ENCODE peak calls at places on chromosomes 6 and 20, in six cellular contexts. J, H, Y, R, K and Q are unnamed samples.
A peak's percentile ranks its signal among the peaks of the same experiment; 100 is the strongest.

GRCh38 chr6:153989989-153990388 is 49.1 kb upstream of the OPRM1 start:
- DNase-seq in J (no peak), H (no peak), Y (no peak), R (no peak), K (no peak), Q (no peak)

GRCh38 chr20:43584448-43585138 is 6.1 kb upstream of the IFT52 start:
- DNase-seq in J (no peak), H (no peak), Y (peak; percentile 88), R (no peak), K (no peak), Q (peak; percentile 92)

GRCh38 chr20:63610581-63611435 is 16.1 kb downstream of the GMEB2 start:
- DNase-seq in J (no peak), H (no peak), Y (no peak), R (no peak), K (no peak), Q (no peak)

GRCh38 chr6:43506171-43506570 is 4.0 kb downstream of the LRRC73 start:
- DNase-seq in J (no peak), H (no peak), Y (no peak), R (no peak), K (no peak), Q (no peak)

GRCh38 chr6:158793432-158793831 is 25.7 kb downstream of the EZR start:
- DNase-seq in J (peak; percentile 69), H (no peak), Y (peak; percentile 69), R (peak; percentile 37), K (no peak), Q (peak; percentile 65)

GRCh38 chr6:166010585-166010984 is 157.1 kb downstream of the TBXT start:
- DNase-seq in J (no peak), H (no peak), Y (no peak), R (no peak), K (no peak), Q (no peak)

GRCh38 chr20:41865938-41866337 is 247.8 kb upstream of the CHD6 start:
- DNase-seq in J (no peak), H (no peak), Y (no peak), R (no peak), K (no peak), Q (no peak)

GRCh38 chr6:12196326-12196936 is 93.7 kb upstream of the EDN1 start:
- DNase-seq in J (no peak), H (no peak), Y (peak; percentile 37), R (peak; percentile 10), K (no peak), Q (peak; percentile 62)

GRCh38 chr6:158853072-158853871 is 34.1 kb upstream of the EZR start:
- DNase-seq in J (peak; percentile 85), H (no peak), Y (peak; percentile 75), R (peak; percentile 66), K (no peak), Q (peak; percentile 89)

GRCh38 chr6:168035098-168035660 is 37.7 kb downstream of the KIF25 start:
- DNase-seq in J (no peak), H (peak; percentile 51), Y (peak; percentile 43), R (peak; percentile 36), K (peak; percentile 81), Q (peak; percentile 77)

GRCh38 chr6:98653171-98653570 is 181.2 kb upstream of the POU3F2 start:
- DNase-seq in J (no peak), H (no peak), Y (no peak), R (no peak), K (no peak), Q (no peak)

GRCh38 chr20:56765172-56766073 is 136.3 kb downstream of the TFAP2C start:
- DNase-seq in J (no peak), H (no peak), Y (no peak), R (no peak), K (no peak), Q (peak; percentile 39)

GRCh38 chr6:3409699-3410384 is 47.0 kb downstream of the SLC22A23 start:
- DNase-seq in J (no peak), H (no peak), Y (no peak), R (no peak), K (peak; percentile 19), Q (no peak)

GRCh38 chr6:53287336-53288225 is 61.2 kb downstream of the ELOVL5 start:
- DNase-seq in J (no peak), H (no peak), Y (no peak), R (no peak), K (peak; percentile 68), Q (no peak)

GRCh38 chr6:98947411-98948292 is at the start of gene FBXL4:
- DNase-seq in J (peak; percentile 83), H (peak; percentile 92), Y (peak; percentile 79), R (peak; percentile 74), K (peak; percentile 92), Q (peak; percentile 74)

GRCh38 chr6:105324386-105325000 is 78.4 kb downstream of the PREP start:
- DNase-seq in J (no peak), H (no peak), Y (peak; percentile 2), R (no peak), K (no peak), Q (peak; percentile 31)

GRCh38 chr20:45952861-45953260 is 18.4 kb downstream of the PCIF1 start:
- DNase-seq in J (no peak), H (no peak), Y (no peak), R (no peak), K (no peak), Q (no peak)

GRCh38 chr20:37165031-37165430 is 14.1 kb upstream of the RPN2 start:
- DNase-seq in J (no peak), H (no peak), Y (no peak), R (no peak), K (no peak), Q (peak; percentile 13)

GRCh38 chr6:100463685-100464161 is 998 bp downstream of the SIM1 start:
- DNase-seq in J (no peak), H (no peak), Y (no peak), R (peak; percentile 21), K (no peak), Q (peak; percentile 38)

GRCh38 chr6:30171677-30172471 is 8.5 kb downstream of the TRIM15 start:
- DNase-seq in J (peak; percentile 15), H (peak; percentile 49), Y (peak; percentile 8), R (no peak), K (no peak), Q (no peak)

GRCh38 chr20:22807646-22808045 is 223.3 kb upstream of the FOXA2 start:
- DNase-seq in J (no peak), H (peak; percentile 14), Y (no peak), R (no peak), K (no peak), Q (no peak)

DNA sequence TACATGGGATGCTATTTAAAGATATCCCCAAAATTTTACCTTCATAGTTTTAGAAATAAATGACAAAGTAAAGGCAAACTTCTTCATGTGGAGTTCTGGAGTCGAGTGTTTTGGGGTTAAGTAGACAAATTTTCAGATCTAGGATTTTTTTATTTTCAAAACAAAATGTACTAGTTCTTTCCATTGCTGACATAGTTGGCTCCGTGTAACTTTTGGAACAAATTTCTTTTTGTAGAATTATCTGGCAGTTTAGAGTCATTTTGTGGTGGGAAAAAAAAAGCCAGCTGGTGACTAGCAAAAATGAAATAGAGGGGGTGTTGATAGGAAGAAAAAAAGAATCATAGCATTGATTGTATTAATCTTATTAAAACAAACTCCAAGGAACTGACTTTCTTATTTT is 131.6 kb upstream of the TCF21 start:
- DNase-seq in J (no peak), H (no peak), Y (peak; percentile 52), R (no peak), K (no peak), Q (peak; percentile 29)
- H3K4me3 ChIP-seq in J (no peak overlapping the region), H (no peak overlapping the region), Y (no peak overlapping the region), R (no peak overlapping the region), K (no peak overlapping the region), Q (no peak overlapping the region)

GRCh38 chr6:31592396-31592771 is 422 bp downstream of the NCR3 start:
- DNase-seq in J (no peak), H (no peak), Y (no peak), R (no peak), K (no peak), Q (no peak)

DNA sequence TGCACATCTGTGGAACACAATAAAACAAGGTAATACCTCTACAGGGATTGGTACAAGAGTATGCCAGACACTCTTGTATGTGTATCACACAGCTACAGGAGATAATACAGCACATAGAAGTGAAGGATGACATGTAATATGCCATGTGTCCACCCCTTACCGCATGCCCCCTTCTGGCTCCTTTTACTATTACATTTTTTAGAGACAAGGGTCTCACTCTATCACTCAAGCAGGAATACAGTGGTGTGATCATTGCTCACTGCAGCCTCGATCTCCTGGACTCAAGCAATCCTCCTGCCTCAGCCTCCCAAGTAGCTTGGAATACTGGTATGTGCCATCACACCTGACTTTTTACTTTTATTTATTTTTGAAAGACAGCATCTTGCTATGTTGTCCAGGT is 4.2 kb upstream of the NCR3 start:
- DNase-seq in J (peak; percentile 82), H (peak; percentile 33), Y (peak; percentile 23), R (peak; percentile 67), K (no peak), Q (peak; percentile 24)
- TF ChIP-seq CTCF in J (peak; percentile 84), H (peak; percentile 57), Y (peak; percentile 49), R (peak; percentile 43), K (peak; percentile 21), Q (peak; percentile 48)

DNA sequence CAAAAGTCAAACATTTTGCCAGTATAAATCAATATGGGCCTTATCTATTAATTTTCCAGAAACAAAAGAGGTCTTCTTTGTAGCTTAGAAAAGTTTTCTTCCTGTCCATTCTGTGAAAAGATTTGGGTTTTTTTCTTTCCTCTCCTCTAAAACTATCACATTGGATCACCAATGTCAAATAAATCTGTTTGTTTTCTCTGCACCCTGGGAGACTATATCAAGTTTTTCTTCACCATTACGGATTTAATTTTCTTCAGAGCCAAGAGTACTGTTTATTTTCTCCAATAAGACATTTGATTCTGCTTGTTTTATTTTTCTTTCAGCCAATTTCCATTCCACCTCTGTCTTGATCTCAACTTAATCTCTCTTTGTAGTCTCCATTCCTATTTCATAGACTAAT is 1.9 kb upstream of the LZTS3 start:
- DNase-seq in J (no peak), H (no peak), Y (no peak), R (peak; percentile 13), K (no peak), Q (no peak)
- H3K4me3 ChIP-seq in J (no peak overlapping the region), H (no peak overlapping the region), Y (no peak overlapping the region), R (peak overlapping the region; percentile 7), K (no peak overlapping the region), Q (peak overlapping the region; percentile 92)

DNA sequence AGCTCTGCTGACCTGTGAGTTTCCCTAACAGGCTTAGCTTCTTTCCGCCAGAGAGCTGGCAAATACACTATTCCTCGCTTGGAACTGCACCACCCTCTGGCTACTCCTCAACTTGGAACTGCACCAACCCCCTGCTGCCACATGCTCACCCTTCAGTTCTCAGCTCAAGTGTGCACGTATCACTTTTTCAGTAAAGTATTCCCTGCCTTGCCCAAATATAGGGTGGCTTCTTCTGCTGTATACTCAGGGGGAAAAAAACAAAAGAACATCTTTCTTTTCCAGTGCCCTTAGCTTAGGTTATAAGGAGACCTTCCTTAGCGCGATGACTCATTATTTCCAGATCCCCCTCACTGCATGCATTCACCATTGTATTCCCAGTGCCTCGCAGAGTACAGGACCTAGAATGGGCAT is 21.2 kb downstream of the GNAS-AS1 start:
- DNase-seq in J (no peak), H (no peak), Y (no peak), R (no peak), K (no peak), Q (peak; percentile 34)
- TF ChIP-seq CTCF in J (no peak), H (no peak), Y (no peak), R (no peak), K (no peak), Q (no peak)

GRCh38 chr6:37821449-37821848 is 1.9 kb downstream of the ZFAND3 start:
- DNase-seq in J (no peak), H (no peak), Y (no peak), R (no peak), K (no peak), Q (no peak)
- H3K4me3 ChIP-seq in J (peak overlapping the region; percentile 84), H (peak overlapping the region; percentile 74), Y (peak overlapping the region; percentile 8), R (peak overlapping the region; percentile 26), K (no peak overlapping the region), Q (peak overlapping the region; percentile 85)